ENCODE peak calls at places on chromosomes 7 and 10, in eight cellular contexts. R is astrocyte, Q is heart left ventricle, Y is fibroblast of pulmonary artery, C is adrenal gland, D is brain microvascular endothelial cell, V is gastrocnemius medialis, E is fibroblast of lung. F is an unnamed sample.

GRCh38 chr10:113335603-113336002 is 217.2 kb upstream of the HABP2 start:
- DNase-seq in R (peak; percentile 39), Q (no peak), Y (peak; percentile 35), C (peak; percentile 17), D (peak; percentile 76), V (no peak), E (peak; percentile 22), F (no peak)

GRCh38 chr7:36388423-36388822 is 1.2 kb upstream of the ANLN start:
- DNase-seq in R (no peak), Q (no peak), Y (no peak), C (no peak), D (no peak), V (no peak), E (no peak), F (no peak)

GRCh38 chr7:134752006-134752760 is 27.3 kb upstream of the CALD1 start:
- DNase-seq in R (peak; percentile 64), Q (no peak), Y (peak; percentile 70), C (no peak), D (peak; percentile 77), V (no peak), E (peak; percentile 34), F (peak; percentile 47)

GRCh38 chr7:155038335-155038734 is 31.8 kb upstream of the HTR5A start:
- DNase-seq in R (no peak), Q (no peak), Y (no peak), C (no peak), D (no peak), V (no peak), E (no peak), F (no peak)

GRCh38 chr7:2379821-2380450 is 23.5 kb upstream of the CHST12 start:
- DNase-seq in R (no peak), Q (no peak), Y (no peak), C (no peak), D (no peak), V (no peak), E (no peak), F (no peak)

GRCh38 chr10:71218046-71218832 is 5.9 kb downstream of the UNC5B start:
- DNase-seq in R (peak; percentile 79), Q (peak; percentile 80), Y (peak; percentile 60), C (no peak), D (no peak), V (peak; percentile 17), E (peak; percentile 53), F (no peak)

GRCh38 chr7:485188-486081 is 34.2 kb downstream of the PDGFA start:
- DNase-seq in R (no peak), Q (peak; percentile 70), Y (no peak), C (no peak), D (no peak), V (no peak), E (no peak), F (no peak)

GRCh38 chr7:445563-446288 is 73.9 kb downstream of the PDGFA start:
- DNase-seq in R (no peak), Q (no peak), Y (no peak), C (no peak), D (no peak), V (no peak), E (no peak), F (no peak)

GRCh38 chr10:7410306-7410799 is 481 bp downstream of the SFMBT2 start:
- DNase-seq in R (no peak), Q (peak; percentile 45), Y (peak; percentile 17), C (peak; percentile 28), D (no peak), V (no peak), E (peak; percentile 22), F (no peak)

GRCh38 chr7:55887786-55888185 is 530 bp downstream of the ZNF713 start:
- DNase-seq in R (no peak), Q (no peak), Y (peak; percentile 10), C (peak; percentile 14), D (no peak), V (no peak), E (peak; percentile 7), F (no peak)

GRCh38 chr7:4226166-4226857 is 455.8 kb upstream of the FOXK1 start:
- DNase-seq in R (no peak), Q (peak; percentile 16), Y (no peak), C (no peak), D (no peak), V (no peak), E (peak; percentile 3), F (no peak)

GRCh38 chr10:104291439-104291951 is 22.5 kb downstream of the GSTO2 start:
- DNase-seq in R (peak; percentile 57), Q (peak; percentile 92), Y (peak; percentile 91), C (peak; percentile 88), D (peak; percentile 85), V (peak; percentile 80), E (peak; percentile 89), F (peak; percentile 58)

GRCh38 chr7:135673360-135673706 is 11.0 kb downstream of the STMP1 start:
- DNase-seq in R (peak; percentile 91), Q (no peak), Y (peak; percentile 78), C (no peak), D (no peak), V (no peak), E (peak; percentile 58), F (no peak)

GRCh38 chr7:41508755-41509154 is 194.1 kb downstream of the INHBA start:
- DNase-seq in R (no peak), Q (no peak), Y (peak; percentile 23), C (no peak), D (no peak), V (no peak), E (no peak), F (no peak)

GRCh38 chr7:92641921-92642511 is 51.8 kb upstream of the FAM133B start:
- DNase-seq in R (peak; percentile 85), Q (no peak), Y (peak; percentile 45), C (no peak), D (peak; percentile 84), V (no peak), E (peak; percentile 48), F (peak; percentile 61)

GRCh38 chr10:75959209-75959608 is 527.8 kb downstream of the LRMDA start:
- DNase-seq in R (peak; percentile 93), Q (no peak), Y (peak; percentile 41), C (no peak), D (peak; percentile 84), V (no peak), E (peak; percentile 84), F (peak; percentile 55)

GRCh38 chr7:4080013-4080412 is 602.1 kb upstream of the FOXK1 start:
- DNase-seq in R (no peak), Q (no peak), Y (no peak), C (no peak), D (no peak), V (no peak), E (no peak), F (no peak)

GRCh38 chr7:109094-109493 is 83.3 kb upstream of the FAM20C start:
- DNase-seq in R (no peak), Q (peak; percentile 59), Y (no peak), C (no peak), D (no peak), V (no peak), E (no peak), F (no peak)

GRCh38 chr10:22554481-22555182 is 159.7 kb downstream of the PIP4K2A start:
- DNase-seq in R (peak; percentile 90), Q (peak; percentile 84), Y (peak; percentile 77), C (peak; percentile 31), D (peak; percentile 81), V (peak; percentile 78), E (peak; percentile 93), F (peak; percentile 92)

GRCh38 chr10:22550732-22551131 is 163.6 kb downstream of the PIP4K2A start:
- DNase-seq in R (no peak), Q (peak; percentile 44), Y (peak; percentile 42), C (no peak), D (peak; percentile 26), V (peak; percentile 34), E (peak; percentile 36), F (no peak)

GRCh38 chr10:22552888-22553378 is 161.4 kb downstream of the PIP4K2A start:
- DNase-seq in R (peak; percentile 6), Q (no peak), Y (peak; percentile 24), C (no peak), D (no peak), V (peak; percentile 87), E (peak; percentile 82), F (peak; percentile 93)

GRCh38 chr10:22551966-22552365 is 162.4 kb downstream of the PIP4K2A start:
- DNase-seq in R (no peak), Q (no peak), Y (no peak), C (no peak), D (no peak), V (no peak), E (no peak), F (no peak)

GRCh38 chr10:22553452-22553995 is 160.9 kb downstream of the PIP4K2A start:
- DNase-seq in R (no peak), Q (no peak), Y (no peak), C (no peak), D (no peak), V (no peak), E (no peak), F (no peak)
- H3K4me3 ChIP-seq in R (no peak overlapping the region), Q (no peak overlapping the region), Y (no peak overlapping the region), C (no peak overlapping the region), D (no peak overlapping the region), V (no peak overlapping the region), E (no peak overlapping the region), F (no peak overlapping the region)

GRCh38 chr10:106913294-106913693 is 251.2 kb downstream of the SORCS1 start:
- DNase-seq in R (no peak), Q (no peak), Y (no peak), C (no peak), D (no peak), V (no peak), E (no peak), F (no peak)
- H3K4me3 ChIP-seq in R (no peak overlapping the region), Q (no peak overlapping the region), Y (no peak overlapping the region), C (no peak overlapping the region), D (no peak overlapping the region), V (no peak overlapping the region), E (no peak overlapping the region), F (no peak overlapping the region)

DNA sequence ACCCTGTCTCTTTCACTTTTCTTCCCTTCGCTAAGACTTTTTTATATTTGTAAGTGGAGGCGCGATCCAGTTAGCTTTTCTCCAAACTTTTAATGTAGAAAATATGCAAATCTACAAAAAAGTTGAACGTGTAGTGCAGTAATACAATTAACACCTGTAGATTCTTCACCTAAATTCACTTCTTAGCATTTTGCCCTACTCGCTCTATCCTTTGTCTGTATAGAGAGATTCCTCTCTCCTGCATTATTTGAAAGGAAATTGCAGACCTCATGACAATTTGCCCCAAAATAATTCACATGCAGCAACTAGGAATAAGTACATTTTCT is 21.4 kb downstream of the FGFBP3 start:
- DNase-seq in R (no peak), Q (no peak), Y (no peak), C (no peak), D (no peak), V (no peak), E (no peak), F (no peak)
- H3K4me3 ChIP-seq in R (peak overlapping the region; percentile 71), Q (peak overlapping the region; percentile 70), Y (peak overlapping the region; percentile 53), C (no peak overlapping the region), D (peak overlapping the region; percentile 56), V (peak overlapping the region; percentile 61), E (peak overlapping the region; percentile 64), F (peak overlapping the region; percentile 57)

DNA sequence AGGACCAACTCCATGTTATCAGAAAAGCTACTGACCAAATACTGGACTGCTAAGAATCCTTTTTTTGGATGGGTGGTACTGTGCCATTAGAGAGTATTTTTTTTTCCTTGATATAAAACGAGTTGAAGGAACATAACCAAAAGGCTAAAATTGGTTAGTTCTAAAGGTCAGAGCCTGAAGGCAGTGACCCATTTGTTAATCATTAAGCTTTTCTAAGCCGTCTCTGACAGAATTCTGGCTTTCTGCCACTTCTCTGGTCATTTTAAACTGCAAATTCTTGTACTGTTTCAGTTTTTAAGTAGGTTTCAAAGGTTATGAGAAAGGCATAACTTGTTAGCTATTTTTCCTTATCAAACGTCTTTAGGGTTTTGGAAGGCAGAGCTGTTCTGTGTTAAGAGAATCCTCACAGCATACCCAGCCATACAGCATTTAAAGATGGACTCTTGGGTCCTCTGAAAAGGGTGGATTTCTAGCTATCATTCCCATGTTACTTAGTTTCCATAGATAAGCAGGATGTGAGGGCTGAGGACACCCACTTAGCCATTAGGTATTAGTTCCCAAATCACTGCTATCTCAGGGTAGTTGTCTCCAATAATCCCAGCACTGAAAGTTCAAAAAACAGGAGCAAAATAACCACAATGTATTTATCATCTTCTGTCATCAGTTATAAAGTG is 196.8 kb downstream of the RNLS start:
- DNase-seq in R (no peak), Q (no peak), Y (peak; percentile 34), C (no peak), D (peak; percentile 14), V (no peak), E (peak; percentile 21), F (no peak)
- H3K4me3 ChIP-seq in R (no peak overlapping the region), Q (peak overlapping the region; percentile 28), Y (no peak overlapping the region), C (no peak overlapping the region), D (no peak overlapping the region), V (peak overlapping the region; percentile 30), E (peak overlapping the region; percentile 3), F (no peak overlapping the region)